ENCODE peak calls at places on chromosomes 6 and 20, in four cellular contexts. C is HepG2, S is GM12878, U is H1. Q is an unnamed sample.

GRCh38 chr6:167795874-167796667 is 30.6 kb upstream of the AFDN start:
- DNase-seq in C (no peak), S (no peak), U (no peak), Q (no peak)

GRCh38 chr6:159829515-159829914 is 29.4 kb downstream of the PNLDC1 start:
- DNase-seq in C (no peak), S (no peak), U (no peak), Q (no peak)

GRCh38 chr6:147709396-147710272 is 201.1 kb downstream of the SAMD5 start:
- DNase-seq in C (peak; percentile 7), S (no peak), U (no peak), Q (no peak)

GRCh38 chr6:14966111-14966901 is 279.6 kb upstream of the JARID2 start:
- DNase-seq in C (no peak), S (no peak), U (peak; percentile 21), Q (no peak)

GRCh38 chr20:60469829-60470228 is 511.6 kb downstream of the CDH26 start:
- DNase-seq in C (no peak), S (no peak), U (no peak), Q (no peak)

GRCh38 chr6:147279423-147279822 is 75.2 kb downstream of the STXBP5 start:
- DNase-seq in C (no peak), S (no peak), U (no peak), Q (no peak)

GRCh38 chr6:147283460-147283859 is 79.2 kb downstream of the STXBP5 start:
- DNase-seq in C (no peak), S (no peak), U (no peak), Q (no peak)

GRCh38 chr6:89122625-89123024 is 4.8 kb upstream of the SRSF12 start:
- DNase-seq in C (peak; percentile 53), S (no peak), U (no peak), Q (no peak)

GRCh38 chr6:117477988-117478852 is 4.3 kb upstream of the DCBLD1 start:
- DNase-seq in C (peak; percentile 97), S (no peak), U (no peak), Q (no peak)

GRCh38 chr6:43733471-43734293 is 36.3 kb upstream of the VEGFA start:
- DNase-seq in C (no peak), S (peak; percentile 56), U (no peak), Q (no peak)

GRCh38 chr20:23013429-23013828 is 21.7 kb upstream of the SSTR4 start:
- DNase-seq in C (no peak), S (no peak), U (no peak), Q (no peak)

GRCh38 chr6:61809004-61809595 is 476.9 kb downstream of the KHDRBS2 start:
- DNase-seq in C (peak; percentile 45), S (no peak), U (no peak), Q (peak; percentile 9)

GRCh38 chr6:36445651-36446050 is 2.9 kb downstream of the KCTD20 start:
- DNase-seq in C (no peak), S (no peak), U (no peak), Q (no peak)

GRCh38 chr6:34919651-34920050 is 30.6 kb downstream of the ANKS1A start:
- DNase-seq in C (no peak), S (no peak), U (no peak), Q (no peak)

GRCh38 chr6:31898200-31899011 is 908 bp upstream of the EHMT2 start:
- DNase-seq in C (peak; percentile 63), S (no peak), U (no peak), Q (no peak)

GRCh38 chr6:12196326-12196936 is 93.7 kb upstream of the EDN1 start:
- DNase-seq in C (no peak), S (no peak), U (no peak), Q (no peak)

GRCh38 chr20:39880890-39881289 is 808.1 kb downstream of the MAFB start:
- DNase-seq in C (no peak), S (no peak), U (peak; percentile 9), Q (no peak)

GRCh38 chr6:111711476-111711875 is 105.8 kb upstream of the TRAF3IP2 start:
- DNase-seq in C (no peak), S (no peak), U (no peak), Q (no peak)

GRCh38 chr6:89339565-89339964 is 13.0 kb downstream of the UBE2J1 start:
- DNase-seq in C (no peak), S (no peak), U (no peak), Q (no peak)

GRCh38 chr6:129748901-129749748 is 39.1 kb upstream of the ARHGAP18 start:
- DNase-seq in C (no peak), S (no peak), U (no peak), Q (no peak)

GRCh38 chr20:17808357-17808756 is 108.6 kb downstream of the BANF2 start:
- DNase-seq in C (peak; percentile 42), S (no peak), U (no peak), Q (no peak)

GRCh38 chr6:161393839-161394364 is 120.0 kb upstream of the AGPAT4 start:
- DNase-seq in C (peak; percentile 71), S (peak; percentile 43), U (no peak), Q (peak; percentile 28)

GRCh38 chr6:141026504-141026903 is 1106.2 kb upstream of the GJE1 start:
- DNase-seq in C (peak; percentile 81), S (no peak), U (no peak), Q (no peak)

GRCh38 chr20:24796236-24796635 is 152.8 kb upstream of the CST7 start:
- DNase-seq in C (no peak), S (no peak), U (no peak), Q (no peak)

GRCh38 chr6:36590237-36590636 is 3.9 kb upstream of the SRSF3 start:
- DNase-seq in C (peak; percentile 57), S (no peak), U (no peak), Q (no peak)

GRCh38 chr6:121339639-121340226 is 5.5 kb upstream of the TBC1D32 start:
- DNase-seq in C (no peak), S (no peak), U (no peak), Q (no peak)

GRCh38 chr20:52461602-52462001 is 270.0 kb upstream of the ZFP64 start:
- DNase-seq in C (no peak), S (no peak), U (no peak), Q (no peak)

GRCh38 chr20:51953731-51954340 is 151.5 kb upstream of the SALL4 start:
- DNase-seq in C (no peak), S (no peak), U (no peak), Q (peak; percentile 46)

GRCh38 chr20:61896058-61896961 is 169.4 kb downstream of the TAF4 start:
- DNase-seq in C (peak; percentile 44), S (no peak), U (peak; percentile 29), Q (peak; percentile 30)

GRCh38 chr20:6768228-6769185 is 1.0 kb downstream of the BMP2 start:
- DNase-seq in C (no peak), S (no peak), U (no peak), Q (no peak)

GRCh38 chr6:24307881-24308280 is 50.0 kb downstream of the DCDC2 start:
- DNase-seq in C (no peak), S (no peak), U (no peak), Q (no peak)

GRCh38 chr20:10758446-10758845 is 84.6 kb upstream of the JAG1 start:
- DNase-seq in C (peak; percentile 44), S (no peak), U (no peak), Q (no peak)

GRCh38 chr6:125807293-125807692 is 16.5 kb downstream of the NCOA7 start:
- DNase-seq in C (no peak), S (no peak), U (no peak), Q (no peak)

GRCh38 chr6:153103256-153103655 is 27.8 kb downstream of the RGS17 start:
- DNase-seq in C (no peak), S (no peak), U (no peak), Q (no peak)

GRCh38 chr6:3090013-3090412 is 21.7 kb downstream of the RIPK1 start:
- DNase-seq in C (no peak), S (no peak), U (no peak), Q (no peak)

GRCh38 chr6:21615504-21615903 is 22.0 kb downstream of the SOX4 start:
- DNase-seq in C (no peak), S (no peak), U (no peak), Q (no peak)

GRCh38 chr6:21612067-21612745 is 18.7 kb downstream of the SOX4 start:
- DNase-seq in C (no peak), S (no peak), U (no peak), Q (no peak)

GRCh38 chr6:21611485-21611884 is 17.9 kb downstream of the SOX4 start:
- DNase-seq in C (no peak), S (no peak), U (no peak), Q (no peak)

GRCh38 chr6:21613809-21614208 is 20.3 kb downstream of the SOX4 start:
- DNase-seq in C (no peak), S (no peak), U (no peak), Q (no peak)

GRCh38 chr6:21616005-21616404 is 22.5 kb downstream of the SOX4 start:
- DNase-seq in C (no peak), S (no peak), U (no peak), Q (no peak)
- TF ChIP-seq SUZ12 in C (no peak), S (no peak), U (no peak), Q (no peak)

GRCh38 chr6:16683524-16684194 is 77.6 kb downstream of the ATXN1 start:
- DNase-seq in C (peak; percentile 79), S (no peak), U (no peak), Q (no peak)
- H3K4me1 ChIP-seq in C (peaks cover 64% of the 10 kb centered on the region), S (peaks cover 28% of the 10 kb centered on the region), U (no peaks in the 10 kb centered on the region), Q (no peaks in the 10 kb centered on the region)

GRCh38 chr20:35489717-35490116 is 34.3 kb downstream of the CEP250 start:
- DNase-seq in C (no peak), S (no peak), U (no peak), Q (no peak)

GRCh38 chr20:35492352-35492751 is 37.0 kb downstream of the CEP250 start:
- DNase-seq in C (no peak), S (no peak), U (no peak), Q (no peak)

GRCh38 chr20:35487479-35487878 is 32.1 kb downstream of the CEP250 start:
- DNase-seq in C (no peak), S (no peak), U (no peak), Q (no peak)

GRCh38 chr20:35491823-35492222 is 36.4 kb downstream of the CEP250 start:
- DNase-seq in C (no peak), S (no peak), U (no peak), Q (no peak)

GRCh38 chr20:35490736-35491181 is 35.4 kb downstream of the CEP250 start:
- DNase-seq in C (no peak), S (peak; percentile 51), U (no peak), Q (no peak)
- H3K36me3 ChIP-seq in C (peaks cover 90% of the 10 kb centered on the region), S (peaks cover 8% of the 10 kb centered on the region), U (peaks cover 33% of the 10 kb centered on the region), Q (peaks cover 92% of the 10 kb centered on the region)

GRCh38 chr6:143805832-143806281 is 37.3 kb upstream of the LTV1 start:
- DNase-seq in C (no peak), S (no peak), U (no peak), Q (no peak)

GRCh38 chr6:143806282-143807102 is 36.6 kb upstream of the LTV1 start:
- DNase-seq in C (no peak), S (no peak), U (no peak), Q (no peak)

GRCh38 chr6:143802833-143803565 is 40.1 kb upstream of the LTV1 start:
- DNase-seq in C (no peak), S (no peak), U (no peak), Q (no peak)

GRCh38 chr6:143803769-143804540 is 39.2 kb upstream of the LTV1 start:
- DNase-seq in C (no peak), S (no peak), U (no peak), Q (peak; percentile 15)

DNA sequence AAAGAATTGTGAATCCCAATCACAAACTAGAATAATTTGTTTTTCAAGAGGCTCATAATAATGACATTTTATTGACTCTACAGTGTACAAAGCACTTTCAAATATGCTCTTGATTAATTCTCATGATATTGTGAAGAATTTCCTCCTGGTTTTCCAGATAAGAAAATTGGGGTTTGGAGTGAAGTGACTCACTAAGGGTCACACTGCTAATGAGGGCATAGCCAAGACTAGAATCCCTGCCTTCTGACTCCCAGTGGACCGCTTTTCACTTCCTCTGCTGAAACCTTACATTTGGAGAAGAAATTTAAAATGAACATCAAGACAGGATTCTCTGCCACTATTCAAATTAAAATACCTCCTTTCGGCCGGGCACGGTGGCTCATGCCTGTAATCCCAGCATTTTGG is 38.3 kb upstream of the LTV1 start:
- DNase-seq in C (no peak), S (no peak), U (no peak), Q (no peak)
- TF ChIP-seq SUZ12 in C (no peak), S (no peak), U (no peak), Q (no peak)